ENCODE peak calls at places on chromosomes 13 and 19, in eight cellular contexts. One of them, this sample, is unnamed.

GRCh38 chr19:39843919-39844793 is 2.0 kb downstream of the FBL start:
- DNase-seq in nephron progenitor cell: no peak
- DNase-seq in glutamatergic neuron: no peak
- DNase-seq in fibroblast of mammary gland: peak; percentile 71
- DNase-seq in neural crest cell: no peak
- DNase-seq in omental fat pad: no peak
- DNase-seq in PC-9: no peak
- DNase-seq in mesothelial cell of epicardium: no peak
- DNase-seq in this sample: no peak

GRCh38 chr19:3575260-3575741 is 2.6 kb downstream of the HMG20B start:
- DNase-seq in neural crest cell: no peak
- DNase-seq in mesothelial cell of epicardium: no peak
- DNase-seq in nephron progenitor cell: peak; percentile 45
- DNase-seq in fibroblast of mammary gland: no peak
- DNase-seq in omental fat pad: no peak
- DNase-seq in PC-9: no peak
- DNase-seq in glutamatergic neuron: peak; percentile 72
- DNase-seq in this sample: no peak

GRCh38 chr19:32652893-32653625 is 21.9 kb downstream of the ANKRD27 start:
- DNase-seq in nephron progenitor cell: no peak
- DNase-seq in omental fat pad: peak; percentile 49
- DNase-seq in PC-9: no peak
- DNase-seq in neural crest cell: no peak
- DNase-seq in fibroblast of mammary gland: peak; percentile 61
- DNase-seq in mesothelial cell of epicardium: peak; percentile 60
- DNase-seq in glutamatergic neuron: no peak
- DNase-seq in this sample: no peak

GRCh38 chr13:21071015-21071414 is 9.6 kb upstream of the LATS2 start:
- DNase-seq in neural crest cell: no peak
- DNase-seq in PC-9: peak; percentile 84
- DNase-seq in mesothelial cell of epicardium: no peak
- DNase-seq in omental fat pad: no peak
- DNase-seq in nephron progenitor cell: no peak
- DNase-seq in fibroblast of mammary gland: no peak
- DNase-seq in glutamatergic neuron: no peak
- DNase-seq in this sample: no peak

GRCh38 chr13:64910061-64910460 is 2320.1 kb downstream of the PCDH9 start:
- DNase-seq in omental fat pad: no peak
- DNase-seq in fibroblast of mammary gland: no peak
- DNase-seq in neural crest cell: no peak
- DNase-seq in nephron progenitor cell: no peak
- DNase-seq in mesothelial cell of epicardium: no peak
- DNase-seq in PC-9: no peak
- DNase-seq in glutamatergic neuron: no peak
- DNase-seq in this sample: no peak

GRCh38 chr13:33158830-33159229 is 126.7 kb downstream of the STARD13 start:
- DNase-seq in PC-9: no peak
- DNase-seq in neural crest cell: no peak
- DNase-seq in nephron progenitor cell: no peak
- DNase-seq in glutamatergic neuron: no peak
- DNase-seq in fibroblast of mammary gland: peak; percentile 17
- DNase-seq in mesothelial cell of epicardium: no peak
- DNase-seq in omental fat pad: no peak
- DNase-seq in this sample: no peak

GRCh38 chr19:45781282-45782161 is 768 bp downstream of the DMPK start:
- DNase-seq in neural crest cell: peak; percentile 3
- DNase-seq in glutamatergic neuron: no peak
- DNase-seq in nephron progenitor cell: no peak
- DNase-seq in mesothelial cell of epicardium: no peak
- DNase-seq in PC-9: peak; percentile 90
- DNase-seq in fibroblast of mammary gland: no peak
- DNase-seq in omental fat pad: no peak
- DNase-seq in this sample: no peak

GRCh38 chr13:35468195-35468594 is 8.3 kb downstream of the MAB21L1 start:
- DNase-seq in omental fat pad: no peak
- DNase-seq in nephron progenitor cell: no peak
- DNase-seq in neural crest cell: no peak
- DNase-seq in fibroblast of mammary gland: no peak
- DNase-seq in glutamatergic neuron: no peak
- DNase-seq in PC-9: no peak
- DNase-seq in mesothelial cell of epicardium: no peak
- DNase-seq in this sample: no peak

GRCh38 chr13:26425439-26426358 is 131.8 kb upstream of the WASF3 start:
- DNase-seq in omental fat pad: no peak
- DNase-seq in glutamatergic neuron: no peak
- DNase-seq in neural crest cell: no peak
- DNase-seq in nephron progenitor cell: no peak
- DNase-seq in fibroblast of mammary gland: no peak
- DNase-seq in mesothelial cell of epicardium: no peak
- DNase-seq in PC-9: no peak
- DNase-seq in this sample: no peak

GRCh38 chr19:3977242-3978143 is 6.6 kb upstream of the DAPK3 start:
- DNase-seq in nephron progenitor cell: peak; percentile 8
- DNase-seq in mesothelial cell of epicardium: no peak
- DNase-seq in glutamatergic neuron: no peak
- DNase-seq in omental fat pad: no peak
- DNase-seq in fibroblast of mammary gland: no peak
- DNase-seq in PC-9: no peak
- DNase-seq in neural crest cell: no peak
- DNase-seq in this sample: no peak

GRCh38 chr13:113758651-113759524 is at the start of gene TMEM255B:
- DNase-seq in PC-9: no peak
- DNase-seq in nephron progenitor cell: peak; percentile 90
- DNase-seq in omental fat pad: peak; percentile 54
- DNase-seq in glutamatergic neuron: peak; percentile 89
- DNase-seq in mesothelial cell of epicardium: peak; percentile 83
- DNase-seq in neural crest cell: peak; percentile 73
- DNase-seq in fibroblast of mammary gland: peak; percentile 49
- DNase-seq in this sample: peak; percentile 53

GRCh38 chr19:37905936-37906867 is at the start of gene WDR87:
- DNase-seq in glutamatergic neuron: peak; percentile 27
- DNase-seq in mesothelial cell of epicardium: peak; percentile 85
- DNase-seq in fibroblast of mammary gland: no peak
- DNase-seq in PC-9: peak; percentile 78
- DNase-seq in omental fat pad: no peak
- DNase-seq in nephron progenitor cell: peak; percentile 83
- DNase-seq in neural crest cell: peak; percentile 79
- DNase-seq in this sample: peak; percentile 18

GRCh38 chr13:110540871-110541525 is 20.5 kb downstream of the RAB20 start:
- DNase-seq in neural crest cell: no peak
- DNase-seq in nephron progenitor cell: peak; percentile 38
- DNase-seq in glutamatergic neuron: no peak
- DNase-seq in mesothelial cell of epicardium: no peak
- DNase-seq in fibroblast of mammary gland: no peak
- DNase-seq in omental fat pad: no peak
- DNase-seq in PC-9: no peak
- DNase-seq in this sample: no peak

GRCh38 chr13:100131863-100132574 is 43.1 kb downstream of the PCCA start:
- DNase-seq in fibroblast of mammary gland: peak; percentile 95
- DNase-seq in omental fat pad: no peak
- DNase-seq in mesothelial cell of epicardium: no peak
- DNase-seq in nephron progenitor cell: no peak
- DNase-seq in PC-9: no peak
- DNase-seq in neural crest cell: no peak
- DNase-seq in glutamatergic neuron: no peak
- DNase-seq in this sample: no peak

GRCh38 chr19:50486823-50487515 is 10.3 kb upstream of the GARIN5A start:
- DNase-seq in PC-9: peak; percentile 48
- DNase-seq in glutamatergic neuron: peak; percentile 82
- DNase-seq in mesothelial cell of epicardium: no peak
- DNase-seq in neural crest cell: peak; percentile 67
- DNase-seq in nephron progenitor cell: no peak
- DNase-seq in fibroblast of mammary gland: peak; percentile 65
- DNase-seq in omental fat pad: no peak
- DNase-seq in this sample: peak; percentile 32

GRCh38 chr19:47675271-47675670 is 38.0 kb upstream of the EHD2 start:
- DNase-seq in PC-9: no peak
- DNase-seq in neural crest cell: no peak
- DNase-seq in fibroblast of mammary gland: no peak
- DNase-seq in glutamatergic neuron: no peak
- DNase-seq in omental fat pad: no peak
- DNase-seq in mesothelial cell of epicardium: no peak
- DNase-seq in nephron progenitor cell: no peak
- DNase-seq in this sample: no peak
- TF ChIP-seq CTCF in PC-9: no peak
- TF ChIP-seq CTCF in neural crest cell: no peak
- TF ChIP-seq CTCF in fibroblast of mammary gland: no peak
- TF ChIP-seq CTCF in glutamatergic neuron: no peak
- TF ChIP-seq CTCF in omental fat pad: no peak
- TF ChIP-seq CTCF in mesothelial cell of epicardium: no peak
- TF ChIP-seq CTCF in nephron progenitor cell: no peak
- TF ChIP-seq CTCF in this sample: no peak

GRCh38 chr19:10815969-10816635 is 19.9 kb downstream of the TMED1 start:
- DNase-seq in fibroblast of mammary gland: peak; percentile 68
- DNase-seq in glutamatergic neuron: no peak
- DNase-seq in PC-9: no peak
- DNase-seq in omental fat pad: no peak
- DNase-seq in nephron progenitor cell: no peak
- DNase-seq in mesothelial cell of epicardium: no peak
- DNase-seq in neural crest cell: no peak
- DNase-seq in this sample: no peak
- TF ChIP-seq CTCF in fibroblast of mammary gland: no peak
- TF ChIP-seq CTCF in glutamatergic neuron: no peak
- TF ChIP-seq CTCF in PC-9: no peak
- TF ChIP-seq CTCF in omental fat pad: no peak
- TF ChIP-seq CTCF in nephron progenitor cell: no peak
- TF ChIP-seq CTCF in mesothelial cell of epicardium: no peak
- TF ChIP-seq CTCF in neural crest cell: no peak
- TF ChIP-seq CTCF in this sample: no peak

GRCh38 chr13:57925250-57925649 is 293.7 kb downstream of the PCDH17 start:
- DNase-seq in omental fat pad: no peak
- DNase-seq in PC-9: no peak
- DNase-seq in nephron progenitor cell: no peak
- DNase-seq in fibroblast of mammary gland: no peak
- DNase-seq in glutamatergic neuron: no peak
- DNase-seq in neural crest cell: no peak
- DNase-seq in mesothelial cell of epicardium: no peak
- DNase-seq in this sample: no peak
- TF ChIP-seq CTCF in omental fat pad: no peak
- TF ChIP-seq CTCF in PC-9: no peak
- TF ChIP-seq CTCF in nephron progenitor cell: no peak
- TF ChIP-seq CTCF in fibroblast of mammary gland: no peak
- TF ChIP-seq CTCF in glutamatergic neuron: no peak
- TF ChIP-seq CTCF in neural crest cell: no peak
- TF ChIP-seq CTCF in mesothelial cell of epicardium: no peak
- TF ChIP-seq CTCF in this sample: no peak

GRCh38 chr13:55615080-55615479 is 1525.6 kb upstream of the PRR20A start:
- DNase-seq in nephron progenitor cell: no peak
- DNase-seq in neural crest cell: no peak
- DNase-seq in glutamatergic neuron: no peak
- DNase-seq in mesothelial cell of epicardium: no peak
- DNase-seq in PC-9: no peak
- DNase-seq in omental fat pad: no peak
- DNase-seq in fibroblast of mammary gland: no peak
- DNase-seq in this sample: no peak

GRCh38 chr13:55613429-55614187 is 1527.1 kb upstream of the PRR20A start:
- DNase-seq in nephron progenitor cell: no peak
- DNase-seq in glutamatergic neuron: no peak
- DNase-seq in mesothelial cell of epicardium: no peak
- DNase-seq in PC-9: no peak
- DNase-seq in neural crest cell: no peak
- DNase-seq in fibroblast of mammary gland: no peak
- DNase-seq in omental fat pad: no peak
- DNase-seq in this sample: no peak
- TF ChIP-seq CTCF in nephron progenitor cell: no peak
- TF ChIP-seq CTCF in glutamatergic neuron: no peak
- TF ChIP-seq CTCF in mesothelial cell of epicardium: no peak
- TF ChIP-seq CTCF in PC-9: no peak
- TF ChIP-seq CTCF in neural crest cell: no peak
- TF ChIP-seq CTCF in fibroblast of mammary gland: no peak
- TF ChIP-seq CTCF in omental fat pad: no peak
- TF ChIP-seq CTCF in this sample: no peak

DNA sequence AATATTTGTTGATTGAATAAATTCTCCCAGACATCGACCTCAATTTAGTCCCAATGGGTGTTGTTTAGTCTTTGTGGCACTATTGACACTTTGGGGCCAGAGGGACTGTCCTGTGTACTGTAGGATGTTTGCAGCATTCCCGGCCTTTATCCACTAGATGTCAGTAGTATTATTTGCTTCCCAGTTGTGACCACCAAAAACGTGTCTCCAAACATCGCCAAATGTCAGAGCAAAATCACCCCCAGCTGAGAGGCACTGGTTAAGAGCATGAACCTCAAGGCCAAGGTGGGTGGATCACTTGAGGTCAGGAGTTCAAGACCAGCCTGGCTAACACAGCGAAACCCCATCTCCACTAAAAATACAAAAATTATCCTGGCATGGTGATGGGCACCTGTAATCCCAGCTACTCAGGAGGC is 15.4 kb downstream of the NLRP12 start:
- DNase-seq in nephron progenitor cell: no peak
- DNase-seq in glutamatergic neuron: no peak
- DNase-seq in mesothelial cell of epicardium: no peak
- DNase-seq in fibroblast of mammary gland: peak; percentile 62
- DNase-seq in neural crest cell: no peak
- DNase-seq in omental fat pad: no peak
- DNase-seq in PC-9: peak; percentile 44
- DNase-seq in this sample: no peak
- TF ChIP-seq CTCF in nephron progenitor cell: peak; percentile 51
- TF ChIP-seq CTCF in glutamatergic neuron: no peak
- TF ChIP-seq CTCF in mesothelial cell of epicardium: peak; percentile 21
- TF ChIP-seq CTCF in fibroblast of mammary gland: peak; percentile 66
- TF ChIP-seq CTCF in neural crest cell: peak; percentile 63
- TF ChIP-seq CTCF in omental fat pad: no peak
- TF ChIP-seq CTCF in PC-9: peak; percentile 76
- TF ChIP-seq CTCF in this sample: no peak

DNA sequence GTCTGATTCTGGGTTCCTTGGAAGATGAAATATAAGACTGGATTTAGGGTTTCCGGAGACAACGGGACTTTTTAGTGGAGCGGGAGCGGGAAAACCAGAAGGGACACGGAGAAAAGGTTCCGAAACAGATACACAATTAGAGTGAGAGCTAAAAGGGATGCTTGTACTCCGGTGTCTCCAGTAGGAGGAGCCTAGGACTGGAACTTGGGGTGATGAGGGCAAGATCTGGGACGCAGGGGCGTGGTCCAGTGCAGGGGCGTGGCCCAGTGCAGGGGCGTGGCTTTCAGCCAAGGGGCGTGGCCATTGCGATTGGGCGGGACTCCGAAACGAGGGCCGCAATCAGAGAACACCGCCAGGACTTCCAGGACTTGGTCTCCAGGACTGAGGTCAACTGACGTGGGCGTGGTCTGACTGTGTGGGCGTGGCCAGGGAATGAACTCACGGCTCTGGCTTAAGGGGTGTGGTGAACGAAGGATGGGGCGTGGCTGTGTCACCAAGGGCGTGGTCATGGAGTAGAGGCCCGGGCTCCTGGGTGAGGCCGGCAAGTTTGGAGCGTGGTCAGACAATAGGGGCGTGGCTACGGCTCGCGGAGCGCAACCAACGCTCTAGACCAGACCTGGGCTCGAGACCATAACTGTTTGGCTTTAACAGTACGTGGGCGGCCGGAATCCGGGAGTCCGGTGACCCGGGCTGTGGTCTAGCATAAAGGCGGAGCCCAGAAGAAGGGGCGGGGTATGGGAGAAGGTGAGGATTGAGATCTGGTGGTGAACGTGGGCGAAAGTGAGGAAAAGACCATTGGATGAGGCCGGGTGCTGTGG is at the start of gene DKKL1:
- DNase-seq in PC-9: peak; percentile 97
- DNase-seq in nephron progenitor cell: peak; percentile 100
- DNase-seq in fibroblast of mammary gland: peak; percentile 99
- DNase-seq in glutamatergic neuron: peak; percentile 100
- DNase-seq in omental fat pad: peak; percentile 100
- DNase-seq in mesothelial cell of epicardium: peak; percentile 99
- DNase-seq in neural crest cell: peak; percentile 100
- DNase-seq in this sample: peak; percentile 62
- TF ChIP-seq CTCF in PC-9: peak; percentile 43
- TF ChIP-seq CTCF in nephron progenitor cell: no peak
- TF ChIP-seq CTCF in fibroblast of mammary gland: no peak
- TF ChIP-seq CTCF in glutamatergic neuron: no peak
- TF ChIP-seq CTCF in omental fat pad: no peak
- TF ChIP-seq CTCF in mesothelial cell of epicardium: peak; percentile 14
- TF ChIP-seq CTCF in neural crest cell: peak; percentile 22
- TF ChIP-seq CTCF in this sample: no peak

GRCh38 chr13:41061075-41061913 is at the start of gene WBP4:
- DNase-seq in omental fat pad: peak; percentile 80
- DNase-seq in PC-9: peak; percentile 84
- DNase-seq in fibroblast of mammary gland: peak; percentile 94
- DNase-seq in mesothelial cell of epicardium: peak; percentile 91
- DNase-seq in glutamatergic neuron: peak; percentile 95
- DNase-seq in nephron progenitor cell: peak; percentile 86
- DNase-seq in neural crest cell: peak; percentile 94
- DNase-seq in this sample: peak; percentile 88
- TF ChIP-seq CTCF in omental fat pad: no peak
- TF ChIP-seq CTCF in PC-9: no peak
- TF ChIP-seq CTCF in fibroblast of mammary gland: peak; percentile 8
- TF ChIP-seq CTCF in mesothelial cell of epicardium: no peak
- TF ChIP-seq CTCF in glutamatergic neuron: no peak
- TF ChIP-seq CTCF in nephron progenitor cell: no peak
- TF ChIP-seq CTCF in neural crest cell: no peak
- TF ChIP-seq CTCF in this sample: peak; percentile 9